ENCODE peak calls at places on chromosomes 16 and 17, in four cellular contexts. D is HCT116, B is osteocyte, Q is body of pancreas. K is an unnamed sample.

GRCh38 chr17:38549285-38549684 is 56.5 kb downstream of the SRCIN1 start:
- DNase-seq in D (no peak), Q (no peak), B (no peak), K (no peak)

GRCh38 chr17:59623151-59623550 is 3.5 kb downstream of the CLTC start:
- DNase-seq in D (no peak), B (no peak), Q (no peak), K (no peak)

GRCh38 chr17:57363998-57364645 is 107.8 kb downstream of the MSI2 start:
- DNase-seq in B (no peak), Q (no peak), D (no peak), K (no peak)

GRCh38 chr17:33520404-33521032 is 227.4 kb upstream of the ASIC2 start:
- DNase-seq in B (no peak), D (no peak), Q (peak), K (no peak)

GRCh38 chr17:73748521-73748920 is 104.3 kb upstream of the SDK2 start:
- DNase-seq in Q (no peak), D (no peak), B (no peak), K (no peak)

GRCh38 chr16:51201604-51202003 is 50.5 kb upstream of the SALL1 start:
- DNase-seq in Q (no peak), D (no peak), B (no peak), K (no peak)

GRCh38 chr16:89971495-89972243 is 23.1 kb downstream of the DEF8 start:
- DNase-seq in B (no peak), D (no peak), Q (no peak), K (no peak)

GRCh38 chr16:20637247-20637646 is 60.2 kb downstream of the ACSM1 start:
- DNase-seq in B (no peak), Q (no peak), D (no peak), K (no peak)

GRCh38 chr16:64864232-64864803 is 257.5 kb downstream of the CDH11 start:
- DNase-seq in Q (no peak), D (no peak), B (no peak), K (peak)

GRCh38 chr16:85927938-85928337 is 29.0 kb downstream of the IRF8 start:
- DNase-seq in D (no peak), Q (no peak), B (no peak), K (no peak)

GRCh38 chr16:89198417-89199240 is 1.7 kb downstream of the SLC22A31 start:
- DNase-seq in D (no peak), Q (no peak), B (no peak), K (no peak)

GRCh38 chr16:25256821-25257503 is 683 bp downstream of the ZKSCAN2 start:
- DNase-seq in Q (peak), D (no peak), B (no peak), K (no peak)

DNA sequence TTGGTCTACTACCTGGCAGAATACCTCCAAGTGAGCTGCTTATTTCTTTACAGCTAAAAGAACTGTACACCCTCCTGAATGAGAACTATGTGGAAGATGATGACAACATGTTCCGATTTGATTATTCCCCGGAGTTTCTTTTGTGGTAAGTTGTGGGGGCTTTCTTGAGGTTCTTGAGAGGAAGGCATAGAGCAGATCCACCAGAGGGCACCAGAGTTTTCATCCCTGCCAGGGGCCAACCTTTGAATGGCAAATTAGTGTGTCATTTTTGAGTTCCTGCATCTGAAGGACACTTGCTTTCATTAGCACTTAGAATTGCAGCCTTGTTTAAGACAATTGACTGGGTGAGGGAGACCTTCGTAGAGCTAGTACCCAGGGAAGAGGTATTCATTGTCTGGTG is 35.0 kb downstream of the NMT1 start:
- DNase-seq in B (no peak), Q (no peak), D (peak), K (no peak)
- TF ChIP-seq CTCF in B (peak), Q (no peak), D (peak), K (peak)

GRCh38 chr17:77793888-77794235 is 164.6 kb upstream of the TNRC6C start:
- DNase-seq in Q (no peak), B (no peak), D (no peak), K (no peak)
- TF ChIP-seq CTCF in Q (no peak), B (no peak), D (no peak), K (no peak)

GRCh38 chr17:64202683-64203430 is 60.2 kb downstream of the TEX2 start:
- DNase-seq in B (no peak), Q (no peak), D (no peak), K (no peak)
- TF ChIP-seq CTCF in B (no peak), Q (no peak), D (no peak), K (no peak)

DNA sequence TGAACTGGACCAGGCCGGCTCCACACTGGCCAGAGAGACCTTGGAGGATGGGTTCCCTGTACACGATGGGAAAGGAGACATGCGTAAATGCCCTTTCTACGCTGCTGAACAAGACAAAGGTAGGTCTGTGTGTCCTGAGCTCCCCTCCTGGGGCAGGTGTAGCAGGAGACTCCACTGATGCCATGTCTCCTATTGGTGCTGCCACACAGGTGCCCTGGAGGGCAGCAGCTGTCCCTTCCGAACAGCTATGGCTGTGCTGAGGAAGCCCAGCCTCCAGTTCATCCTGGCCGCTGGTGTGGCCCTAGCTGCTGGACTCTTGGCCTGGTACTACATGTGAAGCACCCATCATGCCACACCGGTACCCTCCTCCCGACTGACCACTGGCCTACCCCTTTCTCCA is 29.2 kb downstream of the CDIP1 start:
- DNase-seq in B (no peak), D (no peak), Q (no peak), K (no peak)
- TF ChIP-seq CTCF in B (no peak), D (no peak), Q (no peak), K (no peak)

DNA sequence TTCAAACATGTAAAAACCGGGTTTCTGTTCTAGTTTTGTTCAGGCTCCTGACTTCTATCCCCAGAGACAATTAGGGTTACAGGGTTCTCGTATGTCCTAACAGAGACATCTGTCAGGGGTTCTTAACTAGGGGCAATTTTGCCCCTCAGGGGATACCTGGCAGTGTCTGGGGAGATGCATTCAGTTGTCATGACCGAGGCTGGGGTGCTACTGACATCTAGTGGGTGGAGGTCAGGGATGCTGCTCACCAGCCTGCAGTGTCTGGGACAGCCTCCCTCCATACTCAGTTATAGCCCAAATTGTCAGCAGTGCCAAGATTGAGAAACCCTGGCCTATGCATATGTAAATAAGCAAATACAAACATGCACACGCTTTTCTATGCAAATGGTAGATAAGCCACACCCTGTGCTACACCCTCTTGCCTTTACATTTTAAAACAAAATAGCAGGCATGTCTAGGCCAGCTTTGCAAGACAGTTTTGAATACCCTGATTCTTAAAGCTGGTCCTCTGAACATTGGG is 37.4 kb downstream of the CLEC16A start:
- DNase-seq in D (peak), Q (no peak), B (no peak), K (no peak)
- TF ChIP-seq CTCF in D (peak), Q (no peak), B (peak), K (peak)

GRCh38 chr16:2752035-2752849 is at the start of gene SRRM2:
- DNase-seq in B (peak), Q (peak), D (peak), K (peak)
- TF ChIP-seq CTCF in B (no peak), Q (peak), D (no peak), K (no peak)

DNA sequence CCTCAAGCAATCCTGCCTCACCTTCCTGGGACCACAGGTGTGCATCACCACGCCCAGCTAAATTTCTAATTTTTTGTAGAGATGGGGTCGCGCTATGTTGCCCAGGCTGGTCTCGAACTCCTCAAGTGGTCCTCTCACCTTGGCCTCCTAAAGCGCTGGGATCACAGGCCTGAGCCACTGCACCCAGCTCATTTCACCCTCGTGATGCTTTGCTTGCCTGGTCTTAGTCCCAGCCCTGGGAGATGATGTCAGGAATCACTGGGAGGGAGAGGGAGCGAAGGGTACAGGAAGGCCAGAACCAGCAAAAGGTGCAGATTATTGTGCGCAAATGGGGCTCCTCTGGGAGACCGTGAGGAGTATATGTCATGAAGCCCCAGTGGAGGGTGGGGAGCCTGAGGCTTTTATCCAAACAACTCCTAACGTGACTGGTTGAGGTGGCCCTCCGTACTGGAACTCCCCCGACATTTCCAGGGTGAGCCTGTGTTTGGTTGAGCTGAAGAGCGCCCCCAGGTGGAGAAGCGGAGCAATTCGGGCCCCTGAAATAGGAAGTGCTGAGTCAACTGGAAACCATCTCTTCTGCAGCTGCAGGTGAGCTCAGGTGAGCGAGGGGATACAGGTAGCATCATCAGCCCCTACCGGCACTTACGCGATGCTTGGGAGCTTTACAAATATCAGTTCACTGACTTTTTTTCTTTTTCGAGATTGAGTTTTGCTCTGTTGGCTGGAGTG is 41.2 kb upstream of the HAPSTR1 start:
- DNase-seq in B (no peak), Q (no peak), D (no peak), K (no peak)
- TF ChIP-seq CTCF in B (peak), Q (no peak), D (peak), K (peak)

GRCh38 chr16:47317465-47318240 is 143.2 kb downstream of the ITFG1 start:
- DNase-seq in D (no peak), Q (no peak), B (no peak), K (no peak)

GRCh38 chr16:47320546-47321315 is 140.1 kb downstream of the ITFG1 start:
- DNase-seq in Q (no peak), B (no peak), D (no peak), K (no peak)

GRCh38 chr16:47323241-47323640 is 137.6 kb downstream of the ITFG1 start:
- DNase-seq in B (no peak), D (no peak), Q (no peak), K (no peak)
- TF ChIP-seq CTCF in B (no peak), D (no peak), Q (no peak), K (no peak)

DNA sequence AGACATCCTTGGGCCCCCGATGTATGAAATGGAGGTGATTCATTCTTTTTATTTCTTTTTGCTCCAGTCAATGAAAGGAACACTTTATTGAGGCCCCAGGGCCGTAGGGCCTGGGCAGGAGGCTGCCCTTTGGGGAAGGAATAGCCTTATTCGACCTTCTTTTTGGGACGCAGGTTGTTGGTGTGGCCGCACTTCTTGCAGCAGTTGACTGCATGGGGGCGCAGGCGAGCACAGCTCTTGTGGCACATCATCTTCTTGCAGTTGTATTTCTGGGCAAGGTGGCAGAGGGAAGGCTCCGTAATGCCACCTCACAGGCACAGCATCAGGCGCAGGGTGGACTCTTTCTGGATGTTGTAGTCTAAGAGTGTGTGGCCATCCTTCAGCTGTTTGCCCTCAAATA is 50.9 kb downstream of the SIAH1 start:
- DNase-seq in D (no peak), B (no peak), Q (no peak), K (no peak)
- TF ChIP-seq CTCF in D (peak), B (no peak), Q (no peak), K (no peak)

K was measured in AG09319.